ENCODE peak calls at places on chromosomes 3 and 15, in four cellular contexts. Z is K562, J is endothelial cell of umbilical vein, M is HepG2. A is an unnamed sample.

GRCh38 chr3:102790742-102791141 is 355.9 kb downstream of the ZPLD1 start:
- DNase-seq in Z (no peak), J (no peak), M (no peak), A (no peak)

GRCh38 chr3:58568572-58569286 is 8.5 kb downstream of the FAM107A start:
- DNase-seq in Z (peak), J (peak), M (peak), A (peak)

GRCh38 chr3:99949956-99950670 is 132.5 kb downstream of the CMSS1 start:
- DNase-seq in Z (no peak), J (no peak), M (no peak), A (no peak)

GRCh38 chr15:41546846-41547786 is 3.1 kb upstream of the RPAP1 start:
- DNase-seq in Z (peak), J (no peak), M (no peak), A (no peak)

GRCh38 chr15:58026051-58026450 is 39.5 kb downstream of the ALDH1A2 start:
- DNase-seq in Z (no peak), J (no peak), M (no peak), A (no peak)

GRCh38 chr3:129061077-129061887 is 703 bp downstream of the GP9 start:
- DNase-seq in Z (no peak), J (no peak), M (no peak), A (no peak)

GRCh38 chr3:130779031-130779430 is 32.4 kb upstream of the PIK3R4 start:
- DNase-seq in Z (no peak), J (no peak), M (no peak), A (no peak)

GRCh38 chr15:28191832-28192231 is 92.7 kb upstream of the OCA2 start:
- DNase-seq in Z (no peak), J (no peak), M (no peak), A (no peak)

GRCh38 chr3:108472011-108472591 is 38.3 kb downstream of the MYH15 start:
- DNase-seq in Z (no peak), J (peak), M (no peak), A (no peak)

GRCh38 chr15:40340740-40341400 is at the start of gene CCDC9B:
- DNase-seq in Z (peak), J (peak), M (peak), A (peak)

GRCh38 chr3:154540950-154541604 is 111.1 kb upstream of the GPR149 start:
- DNase-seq in Z (no peak), J (no peak), M (no peak), A (no peak)

GRCh38 chr15:31484369-31484951 is 157.8 kb downstream of the KLF13 start:
- DNase-seq in Z (no peak), J (no peak), M (no peak), A (no peak)

GRCh38 chr15:29835301-29835700 is 13.0 kb upstream of the TJP1 start:
- DNase-seq in Z (no peak), J (peak), M (no peak), A (no peak)

GRCh38 chr15:75036269-75036668 is 12.9 kb downstream of the PPCDC start:
- DNase-seq in Z (peak), J (no peak), M (no peak), A (peak)

GRCh38 chr3:193554790-193555189 is at the start of gene ATP13A4:
- DNase-seq in Z (no peak), J (no peak), M (no peak), A (no peak)

GRCh38 chr15:66269326-66270090 is 16.0 kb upstream of the MEGF11 start:
- DNase-seq in Z (peak), J (peak), M (no peak), A (no peak)

GRCh38 chr3:117998071-117998470 is 1036.6 kb downstream of the IGSF11 start:
- DNase-seq in Z (no peak), J (no peak), M (no peak), A (no peak)

GRCh38 chr3:23981136-23981535 is 36.0 kb downstream of the NR1D2 start:
- DNase-seq in Z (no peak), J (no peak), M (no peak), A (no peak)

GRCh38 chr3:39323454-39323853 is 6.1 kb upstream of the CCR8 start:
- DNase-seq in Z (no peak), J (no peak), M (no peak), A (no peak)

GRCh38 chr15:51706347-51706746 is 25.0 kb downstream of the SCG3 start:
- DNase-seq in Z (peak), J (no peak), M (no peak), A (no peak)

GRCh38 chr3:141303481-141304223 is 64.7 kb upstream of the ZBTB38 start:
- DNase-seq in Z (peak), J (peak), M (peak), A (no peak)

GRCh38 chr3:185215873-185216586 is 37.8 kb downstream of the EHHADH start:
- DNase-seq in Z (peak), J (peak), M (peak), A (no peak)

GRCh38 chr3:36973141-36973540 is 19.8 kb downstream of the EPM2AIP1 start:
- DNase-seq in Z (peak), J (no peak), M (no peak), A (no peak)

GRCh38 chr3:134249935-134250716 is 533 bp downstream of the RYK start:
- DNase-seq in Z (peak), J (peak), M (peak), A (peak)

GRCh38 chr15:29805043-29805707 is 17.1 kb downstream of the TJP1 start:
- DNase-seq in Z (no peak), J (peak), M (peak), A (no peak)

GRCh38 chr3:178439504-178439903 is 96.7 kb upstream of the KCNMB2 start:
- DNase-seq in Z (peak), J (peak), M (no peak), A (no peak)

DNA sequence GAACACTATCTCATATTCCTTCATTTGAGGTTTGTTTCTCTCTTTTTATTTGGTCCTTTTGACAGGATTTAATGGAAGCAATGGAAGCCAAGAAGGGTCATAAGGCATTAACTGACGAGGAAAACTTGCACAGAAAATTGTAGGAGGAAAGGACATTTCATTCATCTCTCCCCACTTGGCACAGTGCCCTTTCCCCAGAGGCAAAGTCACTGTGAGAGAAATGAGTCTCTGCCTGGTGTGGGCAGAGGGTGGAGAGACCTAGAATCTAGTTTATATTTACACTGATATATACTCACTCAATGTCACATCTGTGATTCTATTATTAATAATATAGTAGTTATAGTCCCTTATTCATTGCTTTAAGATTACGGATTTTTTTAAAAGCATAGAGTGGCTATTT is 324.6 kb upstream of the IL12A start:
- DNase-seq in Z (no peak), J (no peak), M (no peak), A (no peak)
- TF ChIP-seq JUN in Z (no peak), J (no peak), M (no peak), A (no peak)

GRCh38 chr3:33394403-33395054 is 45.7 kb downstream of the UBP1 start:
- DNase-seq in Z (no peak), J (no peak), M (no peak), A (no peak)

GRCh38 chr3:33392144-33392543 is 48.1 kb downstream of the UBP1 start:
- DNase-seq in Z (no peak), J (no peak), M (no peak), A (no peak)

GRCh38 chr3:33389908-33390307 is 50.3 kb downstream of the UBP1 start:
- DNase-seq in Z (no peak), J (no peak), M (no peak), A (no peak)

GRCh38 chr3:33391255-33391995 is 48.8 kb downstream of the UBP1 start:
- DNase-seq in Z (no peak), J (no peak), M (no peak), A (no peak)

GRCh38 chr3:33392703-33393125 is 47.5 kb downstream of the UBP1 start:
- DNase-seq in Z (no peak), J (peak), M (no peak), A (no peak)
- TF ChIP-seq POLR2AphosphoS5 in Z (no peak), J (peak), M (no peak), A (no peak)

GRCh38 chr3:148333091-148333490 is 364.6 kb upstream of the AGTR1 start:
- DNase-seq in Z (no peak), J (no peak), M (no peak), A (no peak)

GRCh38 chr3:148331111-148331818 is 366.4 kb upstream of the AGTR1 start:
- DNase-seq in Z (no peak), J (no peak), M (no peak), A (no peak)

GRCh38 chr3:148332509-148332908 is 365.2 kb upstream of the AGTR1 start:
- DNase-seq in Z (no peak), J (no peak), M (no peak), A (no peak)

GRCh38 chr3:148329481-148330220 is 368.1 kb upstream of the AGTR1 start:
- DNase-seq in Z (no peak), J (no peak), M (no peak), A (no peak)

DNA sequence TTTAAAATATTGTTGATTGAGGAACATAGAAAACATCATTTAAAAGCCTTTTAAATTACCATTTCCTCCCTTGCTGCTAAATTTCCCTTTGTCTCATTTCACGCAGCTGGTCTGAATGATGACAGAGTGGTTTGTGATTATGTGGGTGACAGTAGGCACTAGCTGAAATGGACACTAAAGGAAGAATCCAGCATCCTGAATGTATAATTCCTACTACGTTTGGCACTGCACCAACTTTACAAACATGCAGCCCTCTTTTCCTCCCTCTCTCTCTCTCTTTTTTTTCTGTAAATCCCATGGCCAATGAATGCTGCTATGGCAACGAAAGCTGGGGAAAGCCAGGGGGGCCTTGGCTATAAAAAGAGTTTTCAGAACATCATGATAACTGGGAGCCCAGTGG is 367.2 kb upstream of the AGTR1 start:
- DNase-seq in Z (no peak), J (no peak), M (no peak), A (no peak)
- TF ChIP-seq JUN in Z (no peak), J (no peak), M (no peak), A (no peak)

GRCh38 chr3:31103623-31104180 is 209.2 kb upstream of the GADL1 start:
- DNase-seq in Z (no peak), J (no peak), M (no peak), A (no peak)

GRCh38 chr3:31106204-31106603 is 211.7 kb upstream of the GADL1 start:
- DNase-seq in Z (peak), J (no peak), M (peak), A (no peak)

GRCh38 chr3:31106912-31107311 is 212.5 kb upstream of the GADL1 start:
- DNase-seq in Z (no peak), J (no peak), M (no peak), A (no peak)

GRCh38 chr3:31105011-31105410 is 210.6 kb upstream of the GADL1 start:
- DNase-seq in Z (no peak), J (no peak), M (no peak), A (no peak)

DNA sequence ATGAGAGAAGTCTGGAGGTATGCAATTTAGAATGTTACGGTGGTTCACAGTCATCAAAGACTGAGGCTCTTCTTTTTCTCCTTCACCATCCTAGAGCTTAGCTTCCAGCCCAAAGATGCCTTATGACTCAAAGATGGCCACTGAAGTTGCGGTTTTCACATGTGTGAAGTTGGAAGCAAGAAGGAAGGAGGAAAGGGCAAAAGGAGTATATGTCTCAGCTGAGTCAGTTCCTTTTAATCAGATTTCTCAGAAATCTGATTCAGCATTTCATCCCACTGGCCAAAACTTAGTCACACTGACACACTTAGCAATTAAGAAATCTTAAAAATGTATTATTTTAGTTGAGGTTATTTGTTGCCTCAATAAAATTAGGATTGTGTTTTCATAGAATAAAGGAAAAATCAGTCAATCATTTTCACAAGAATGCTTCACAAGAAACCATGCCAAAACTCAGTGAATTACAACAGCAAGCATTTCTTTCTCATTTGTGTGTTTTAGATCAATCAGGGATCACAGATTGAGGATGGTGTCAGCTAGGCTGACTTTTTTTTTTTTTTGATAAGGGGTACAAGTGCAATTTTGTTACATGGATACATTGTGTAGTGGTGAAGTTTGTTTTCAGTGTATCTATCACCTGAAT is 211.1 kb upstream of the GADL1 start:
- DNase-seq in Z (peak), J (peak), M (no peak), A (no peak)
- TF ChIP-seq POLR2AphosphoS5 in Z (no peak), J (no peak), M (no peak), A (no peak)

DNA sequence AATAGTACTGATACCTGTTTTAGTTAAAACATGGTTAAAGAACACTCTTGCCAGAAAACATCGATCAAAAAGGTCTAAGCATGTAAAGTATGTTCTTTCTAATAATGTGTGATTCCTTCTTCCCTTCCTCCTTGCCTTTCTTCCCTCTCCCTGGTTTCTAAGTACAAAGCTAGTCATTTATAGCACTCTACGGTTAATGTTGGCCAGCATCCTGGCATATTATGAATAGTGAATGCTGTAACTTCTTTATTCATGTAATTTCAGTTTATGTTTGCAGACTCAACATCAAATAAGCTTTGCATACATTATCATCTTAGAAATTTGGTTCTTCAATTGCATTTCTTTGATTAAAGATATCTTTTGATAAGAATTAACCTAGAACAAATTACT is 27.1 kb downstream of the P2RY12 start:
- DNase-seq in Z (no peak), J (no peak), M (no peak), A (no peak)
- TF ChIP-seq JUN in Z (no peak), J (no peak), M (no peak), A (no peak)

GRCh38 chr3:116863842-116864626 is 154.5 kb downstream of the TUSC7 start:
- DNase-seq in Z (peak), J (peak), M (peak), A (peak)
- TF ChIP-seq POLR2AphosphoS5 in Z (no peak), J (no peak), M (no peak), A (no peak)

GRCh38 chr15:71707230-71708051 is 102.9 kb upstream of the NR2E3 start:
- DNase-seq in Z (no peak), J (peak), M (no peak), A (no peak)
- TF ChIP-seq JUN in Z (no peak), J (no peak), M (no peak), A (no peak)

GRCh38 chr15:84981054-84981710 is 474 bp upstream of the PDE8A start:
- DNase-seq in Z (peak), J (peak), M (peak), A (peak)

GRCh38 chr15:84983711-84984110 is 2.1 kb downstream of the PDE8A start:
- DNase-seq in Z (peak), J (no peak), M (no peak), A (no peak)

GRCh38 chr15:84983299-84983698 is 1.6 kb downstream of the PDE8A start:
- DNase-seq in Z (no peak), J (peak), M (no peak), A (no peak)

GRCh38 chr15:84981711-84982300 is at the start of gene PDE8A:
- DNase-seq in Z (peak), J (peak), M (no peak), A (no peak)

GRCh38 chr15:84982301-84982920 is 755 bp downstream of the PDE8A start:
- DNase-seq in Z (peak), J (peak), M (peak), A (no peak)
- TF ChIP-seq POLR2AphosphoS5 in Z (no peak), J (no peak), M (peak), A (no peak)